ENCODE peak calls at places on chromosomes 5 and 9, in six cellular contexts. U is neuronal stem cell, T is IMR-90, M is mesenchymal stem cell, C is H9, N is trophoblast cell. A is an unnamed sample.

GRCh38 chr9:33233659-33234335 is 6.2 kb upstream of the SPINK4 start:
- DNase-seq in U (no peak), T (peak), M (peak), C (no peak), N (no peak), A (no peak)

GRCh38 chr5:68884893-68885292 is 208.9 kb upstream of the SLC30A5 start:
- DNase-seq in U (no peak), T (no peak), M (no peak), C (no peak), N (peak), A (no peak)

GRCh38 chr9:131728961-131729360 is 10.9 kb downstream of the RAPGEF1 start:
- DNase-seq in U (no peak), T (no peak), M (no peak), C (no peak), N (no peak), A (no peak)

GRCh38 chr5:132961887-132962286 is 1.5 kb downstream of the AFF4 start:
- DNase-seq in U (no peak), T (peak), M (peak), C (no peak), N (no peak), A (no peak)

GRCh38 chr5:159174511-159175168 is 34.7 kb downstream of the RNF145 start:
- DNase-seq in U (no peak), T (peak), M (peak), C (no peak), N (peak), A (no peak)

GRCh38 chr5:64942460-64942859 is 173.7 kb downstream of the CWC27 start:
- DNase-seq in U (no peak), T (no peak), M (no peak), C (no peak), N (no peak), A (no peak)

GRCh38 chr5:15695171-15695676 is 195.2 kb downstream of the FBXL7 start:
- DNase-seq in U (no peak), T (peak), M (peak), C (no peak), N (peak), A (no peak)

GRCh38 chr9:99105152-99106043 is 485 bp downstream of the TGFBR1 start:
- DNase-seq in U (peak), T (peak), M (peak), C (peak), N (peak), A (peak)

GRCh38 chr9:95511952-95512750 is 4.6 kb downstream of the PTCH1 start:
- DNase-seq in U (no peak), T (no peak), M (peak), C (peak), N (peak), A (peak)

GRCh38 chr5:54159153-54159836 is 151.1 kb downstream of the ARL15 start:
- DNase-seq in U (no peak), T (peak), M (peak), C (no peak), N (peak), A (no peak)

GRCh38 chr5:139640432-139641115 is 7.6 kb upstream of the CXXC5 start:
- DNase-seq in U (no peak), T (no peak), M (no peak), C (peak), N (no peak), A (peak)

GRCh38 chr9:17414990-17415389 is 163.9 kb upstream of the SH3GL2 start:
- DNase-seq in U (no peak), T (no peak), M (no peak), C (no peak), N (no peak), A (no peak)

GRCh38 chr9:126295936-126296600 is 30.6 kb upstream of the MVB12B start:
- DNase-seq in U (no peak), T (no peak), M (no peak), C (no peak), N (no peak), A (no peak)

GRCh38 chr9:36855443-36856315 is 178.4 kb downstream of the PAX5 start:
- DNase-seq in U (no peak), T (no peak), M (no peak), C (peak), N (peak), A (no peak)

GRCh38 chr5:107277485-107278040 is 393.2 kb downstream of the EFNA5 start:
- DNase-seq in U (no peak), T (no peak), M (no peak), C (no peak), N (no peak), A (no peak)

GRCh38 chr5:12672141-12672540 is 767.9 kb upstream of the CTNND2 start:
- DNase-seq in U (no peak), T (no peak), M (no peak), C (no peak), N (no peak), A (no peak)

GRCh38 chr5:65066385-65066784 is 297.7 kb downstream of the CWC27 start:
- DNase-seq in U (no peak), T (no peak), M (no peak), C (no peak), N (no peak), A (no peak)

GRCh38 chr5:170378740-170379139 is 10.4 kb downstream of the KCNMB1 start:
- DNase-seq in U (no peak), T (no peak), M (no peak), C (no peak), N (no peak), A (no peak)

GRCh38 chr9:38079410-38080105 is 10.5 kb upstream of the SHB start:
- DNase-seq in U (no peak), T (peak), M (no peak), C (peak), N (peak), A (no peak)

GRCh38 chr5:109759304-109759703 is 69.6 kb downstream of the MAN2A1 start:
- DNase-seq in U (no peak), T (peak), M (peak), C (no peak), N (no peak), A (no peak)

GRCh38 chr9:97519441-97519970 is 18.0 kb downstream of the TMOD1 start:
- DNase-seq in U (no peak), T (no peak), M (no peak), C (no peak), N (no peak), A (no peak)

GRCh38 chr9:97517331-97518089 is 16.0 kb downstream of the TMOD1 start:
- DNase-seq in U (no peak), T (no peak), M (no peak), C (no peak), N (no peak), A (no peak)

GRCh38 chr9:97518909-97519307 is 17.4 kb downstream of the TMOD1 start:
- DNase-seq in U (no peak), T (peak), M (peak), C (no peak), N (no peak), A (no peak)

GRCh38 chr9:97516111-97516510 is 14.6 kb downstream of the TMOD1 start:
- DNase-seq in U (no peak), T (no peak), M (no peak), C (no peak), N (no peak), A (no peak)

GRCh38 chr9:97518166-97518908 is 16.9 kb downstream of the TMOD1 start:
- DNase-seq in U (no peak), T (no peak), M (no peak), C (no peak), N (no peak), A (no peak)
- H4K91ac ChIP-seq in U (no peak), T (peak), M (peak), C (no peak), N (no peak), A (no peak)

GRCh38 chr5:1175801-1176472 is 25.5 kb upstream of the SLC6A19 start:
- DNase-seq in U (no peak), T (no peak), M (no peak), C (no peak), N (no peak), A (no peak)
- H3K4me2 ChIP-seq in U (no peak), T (no peak), M (no peak), C (no peak), N (no peak), A (no peak)

GRCh38 chr5:77955577-77955976 is 179.4 kb upstream of the TBCA start:
- DNase-seq in U (no peak), T (no peak), M (no peak), C (no peak), N (no peak), A (no peak)

GRCh38 chr5:77957931-77958476 is 181.9 kb upstream of the TBCA start:
- DNase-seq in U (peak), T (no peak), M (no peak), C (peak), N (no peak), A (peak)

GRCh38 chr5:77958642-77959315 is 182.6 kb upstream of the TBCA start:
- DNase-seq in U (no peak), T (no peak), M (no peak), C (peak), N (no peak), A (no peak)

GRCh38 chr5:77957081-77957480 is 180.9 kb upstream of the TBCA start:
- DNase-seq in U (no peak), T (no peak), M (no peak), C (no peak), N (no peak), A (no peak)

DNA sequence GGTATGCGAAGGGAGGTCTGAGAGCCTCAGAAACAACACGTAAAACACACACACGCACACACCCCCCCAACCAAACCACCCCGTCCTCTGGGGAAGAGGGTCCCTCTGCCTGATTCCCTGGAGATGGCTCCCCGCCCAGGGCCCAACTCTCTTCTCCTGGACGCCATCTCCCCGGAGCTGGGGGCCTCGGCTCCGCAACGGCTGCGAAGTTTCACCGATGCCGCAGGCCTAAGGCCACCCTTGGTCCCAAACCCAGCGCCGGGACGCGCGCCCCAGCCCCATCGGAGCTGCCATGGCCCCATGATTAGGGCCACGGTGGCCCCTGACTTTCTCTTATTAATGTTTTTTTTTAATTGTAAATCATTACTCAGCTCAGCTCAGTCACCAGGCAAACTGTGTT is 181.4 kb upstream of the TBCA start:
- DNase-seq in U (no peak), T (no peak), M (no peak), C (peak), N (no peak), A (no peak)
- H4K91ac ChIP-seq in U (no peak), T (no peak), M (no peak), C (no peak), N (no peak), A (no peak)

GRCh38 chr9:27573699-27574265 is 501 bp upstream of the C9orf72 start:
- DNase-seq in U (peak), T (peak), M (peak), C (peak), N (peak), A (peak)

GRCh38 chr9:27572566-27572917 is 739 bp downstream of the C9orf72 start:
- DNase-seq in U (no peak), T (no peak), M (peak), C (no peak), N (peak), A (no peak)

GRCh38 chr9:27572918-27573698 is at the start of gene C9orf72:
- DNase-seq in U (no peak), T (peak), M (peak), C (no peak), N (peak), A (peak)

GRCh38 chr9:27569406-27569805 is 3.9 kb downstream of the C9orf72 start:
- DNase-seq in U (no peak), T (no peak), M (no peak), C (no peak), N (no peak), A (no peak)

DNA sequence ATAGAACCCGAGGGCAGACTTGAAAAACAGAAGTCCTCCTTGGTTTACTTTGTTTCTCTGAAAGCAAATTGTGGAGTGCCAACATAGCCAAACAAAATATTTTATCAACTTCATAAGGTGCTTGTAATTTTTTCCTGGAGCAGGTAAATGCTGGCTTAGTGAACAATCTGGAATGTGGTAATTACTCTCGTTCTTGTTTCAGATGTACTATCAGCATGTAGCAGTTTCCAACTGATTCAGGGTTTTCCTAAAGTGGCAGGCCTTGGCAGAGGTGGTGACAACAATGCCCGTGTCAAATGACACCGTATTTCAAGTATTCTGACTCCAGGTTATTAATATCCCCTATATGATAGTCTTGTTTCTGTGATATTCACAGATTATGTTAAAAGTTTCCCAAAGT is 1.2 kb downstream of the C9orf72 start:
- DNase-seq in U (peak), T (no peak), M (no peak), C (no peak), N (peak), A (no peak)
- H3K4me2 ChIP-seq in U (no peak), T (no peak), M (no peak), C (peak), N (no peak), A (peak)

A was measured in H1.